ENCODE peak calls at places on chromosomes 12 and 14, in five cellular contexts. H is mesenchymal stem cell, A is activated T-cell treated with anti-CD3 and anti-CD28 coated beads for 24 hours, V is T-cell, X is ELR. J is an unnamed sample.

GRCh38 chr12:17652436-17652835 is 437.6 kb downstream of the RERGL start:
- DNase-seq in A (no peak), V (no peak), H (no peak), X (no peak), J (no peak)

GRCh38 chr12:102167821-102168605 is 29.6 kb downstream of the PMCH start:
- DNase-seq in H (peak), V (no peak), A (no peak), X (no peak), J (peak)

GRCh38 chr14:58275527-58276190 is 22.7 kb upstream of the ARID4A start:
- DNase-seq in A (no peak), V (no peak), H (no peak), X (no peak), J (no peak)

GRCh38 chr14:105685003-105685402 is 158.6 kb downstream of the TMEM121 start:
- DNase-seq in H (no peak), A (no peak), X (no peak), V (no peak), J (no peak)

GRCh38 chr12:78271546-78271945 is 440.9 kb downstream of the NAV3 start:
- DNase-seq in X (peak), H (no peak), V (no peak), A (no peak), J (no peak)

GRCh38 chr12:72369560-72369959 is 97.4 kb downstream of the TRHDE start:
- DNase-seq in V (no peak), X (no peak), H (peak), A (no peak), J (peak)

GRCh38 chr12:68344126-68344525 is 12.0 kb upstream of the MDM1 start:
- DNase-seq in X (no peak), V (no peak), H (no peak), A (no peak), J (no peak)

GRCh38 chr12:7832059-7832696 is 40.5 kb downstream of the SLC2A14 start:
- DNase-seq in V (no peak), A (no peak), X (peak), H (peak), J (peak)

GRCh38 chr14:34711169-34711568 is 3.2 kb downstream of the CFL2 start:
- DNase-seq in H (peak), A (no peak), V (no peak), X (peak), J (peak)

GRCh38 chr14:44107156-44107555 is 399.9 kb downstream of the FSCB start:
- DNase-seq in A (no peak), H (no peak), X (no peak), V (no peak), J (no peak)

GRCh38 chr14:36884049-36884448 is 222.4 kb downstream of the PAX9 start:
- DNase-seq in H (no peak), X (no peak), A (no peak), V (no peak), J (no peak)

GRCh38 chr12:90102957-90103652 is 394.5 kb upstream of the ATP2B1 start:
- DNase-seq in H (peak), X (peak), V (no peak), A (no peak), J (peak)

GRCh38 chr12:108828774-108829173 is 28.6 kb downstream of the SSH1 start:
- DNase-seq in X (peak), A (no peak), V (no peak), H (peak), J (peak)

GRCh38 chr12:105036937-105037649 is 47.2 kb downstream of the ALDH1L2 start:
- DNase-seq in V (no peak), A (no peak), X (peak), H (no peak), J (no peak)

GRCh38 chr14:106564058-106564643 is 1037.8 kb downstream of the TMEM121 start:
- DNase-seq in V (peak), A (peak), X (no peak), H (no peak), J (no peak)

GRCh38 chr12:132560831-132561783 is 49.3 kb downstream of the LRCOL1 start:
- DNase-seq in V (peak), A (peak), H (peak), X (peak), J (peak)